ENCODE peak calls at places on chromosomes 16 and 17, in four cellular contexts. One of them, this sample, is unnamed.
A peak's percentile ranks its signal among the peaks of the same experiment; 100 is the strongest.

GRCh38 chr16:84423416-84423837 is 55.1 kb downstream of the ATP2C2 start:
- DNase-seq in thyroid gland: no peak
- DNase-seq in astrocyte of the cerebellum: no peak
- DNase-seq in tibial nerve: no peak
- DNase-seq in this sample: no peak

GRCh38 chr17:34076743-34077631 is 178.1 kb upstream of the CCL2 start:
- DNase-seq in thyroid gland: no peak
- DNase-seq in astrocyte of the cerebellum: no peak
- DNase-seq in tibial nerve: no peak
- DNase-seq in this sample: no peak

GRCh38 chr16:55053071-55053415 is 122.4 kb downstream of the IRX5 start:
- DNase-seq in thyroid gland: no peak
- DNase-seq in astrocyte of the cerebellum: no peak
- DNase-seq in tibial nerve: no peak
- DNase-seq in this sample: no peak

GRCh38 chr17:1001640-1002411 is 4.9 kb downstream of the TIMM22 start:
- DNase-seq in thyroid gland: no peak
- DNase-seq in astrocyte of the cerebellum: no peak
- DNase-seq in tibial nerve: peak; percentile 43
- DNase-seq in this sample: no peak

GRCh38 chr17:17836818-17837379 is at the start of gene SREBF1:
- DNase-seq in thyroid gland: peak; percentile 45
- DNase-seq in astrocyte of the cerebellum: no peak
- DNase-seq in tibial nerve: no peak
- DNase-seq in this sample: peak; percentile 60

GRCh38 chr16:30183961-30184429 is 593 bp downstream of the CORO1A start:
- DNase-seq in thyroid gland: peak; percentile 11
- DNase-seq in astrocyte of the cerebellum: no peak
- DNase-seq in tibial nerve: no peak
- DNase-seq in this sample: no peak

GRCh38 chr16:58125041-58125440 is 4.1 kb downstream of the CFAP20 start:
- DNase-seq in thyroid gland: no peak
- DNase-seq in astrocyte of the cerebellum: no peak
- DNase-seq in tibial nerve: no peak
- DNase-seq in this sample: no peak

GRCh38 chr17:78818932-78819331 is 21.7 kb downstream of the USP36 start:
- DNase-seq in thyroid gland: no peak
- DNase-seq in astrocyte of the cerebellum: no peak
- DNase-seq in tibial nerve: no peak
- DNase-seq in this sample: no peak

GRCh38 chr17:31269597-31269996 is 27.4 kb downstream of the OMG start:
- DNase-seq in thyroid gland: peak; percentile 50
- DNase-seq in astrocyte of the cerebellum: peak; percentile 94
- DNase-seq in tibial nerve: no peak
- DNase-seq in this sample: no peak

GRCh38 chr17:1847191-1847590 is 17.4 kb downstream of the RPA1 start:
- DNase-seq in thyroid gland: peak; percentile 16
- DNase-seq in astrocyte of the cerebellum: no peak
- DNase-seq in tibial nerve: no peak
- DNase-seq in this sample: no peak

GRCh38 chr16:19175492-19176262 is 7.6 kb downstream of the SYT17 start:
- DNase-seq in thyroid gland: no peak
- DNase-seq in astrocyte of the cerebellum: no peak
- DNase-seq in tibial nerve: no peak
- DNase-seq in this sample: no peak

GRCh38 chr16:19174478-19174877 is 6.4 kb downstream of the SYT17 start:
- DNase-seq in thyroid gland: no peak
- DNase-seq in astrocyte of the cerebellum: no peak
- DNase-seq in tibial nerve: no peak
- DNase-seq in this sample: no peak

GRCh38 chr16:19179890-19180490 is 11.9 kb downstream of the SYT17 start:
- DNase-seq in thyroid gland: peak; percentile 27
- DNase-seq in astrocyte of the cerebellum: no peak
- DNase-seq in tibial nerve: no peak
- DNase-seq in this sample: no peak

GRCh38 chr16:19173649-19174383 is 5.8 kb downstream of the SYT17 start:
- DNase-seq in thyroid gland: no peak
- DNase-seq in astrocyte of the cerebellum: no peak
- DNase-seq in tibial nerve: no peak
- DNase-seq in this sample: no peak

DNA sequence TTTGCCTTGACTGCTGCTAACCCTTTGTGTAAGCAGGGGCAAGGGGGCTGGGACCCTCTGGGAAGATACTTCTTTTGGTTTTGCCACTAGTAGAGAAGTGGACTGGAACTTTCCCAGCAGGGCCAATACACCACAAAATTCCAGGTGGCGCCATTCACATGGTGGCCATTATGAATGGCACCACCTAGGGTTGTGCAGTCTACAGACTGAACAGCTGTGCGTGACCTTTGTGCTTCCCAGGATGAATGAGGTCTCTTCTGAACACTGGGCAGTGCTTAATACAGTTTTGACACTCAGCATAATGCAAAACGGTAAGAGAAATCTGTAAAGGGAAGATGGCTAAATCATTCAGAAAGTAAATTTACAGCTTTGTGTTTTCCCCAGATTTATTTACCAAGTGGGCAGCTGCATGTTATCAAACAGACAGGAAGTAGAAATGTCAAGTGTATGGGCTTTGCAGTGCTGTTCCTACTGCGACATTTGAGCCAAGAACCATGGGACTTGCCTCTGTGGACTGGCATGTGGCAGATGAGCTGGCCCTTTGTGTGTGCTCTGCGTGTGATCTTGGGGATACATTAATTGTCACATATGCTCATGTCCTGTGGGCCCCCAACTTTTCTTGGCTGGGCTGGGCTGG is 9.2 kb downstream of the SYT17 start:
- DNase-seq in thyroid gland: no peak
- DNase-seq in astrocyte of the cerebellum: no peak
- DNase-seq in tibial nerve: no peak
- DNase-seq in this sample: no peak
- TF ChIP-seq CTCF in thyroid gland: no peak
- TF ChIP-seq CTCF in astrocyte of the cerebellum: no peak
- TF ChIP-seq CTCF in tibial nerve: no peak
- TF ChIP-seq CTCF in this sample: peak; percentile 26

DNA sequence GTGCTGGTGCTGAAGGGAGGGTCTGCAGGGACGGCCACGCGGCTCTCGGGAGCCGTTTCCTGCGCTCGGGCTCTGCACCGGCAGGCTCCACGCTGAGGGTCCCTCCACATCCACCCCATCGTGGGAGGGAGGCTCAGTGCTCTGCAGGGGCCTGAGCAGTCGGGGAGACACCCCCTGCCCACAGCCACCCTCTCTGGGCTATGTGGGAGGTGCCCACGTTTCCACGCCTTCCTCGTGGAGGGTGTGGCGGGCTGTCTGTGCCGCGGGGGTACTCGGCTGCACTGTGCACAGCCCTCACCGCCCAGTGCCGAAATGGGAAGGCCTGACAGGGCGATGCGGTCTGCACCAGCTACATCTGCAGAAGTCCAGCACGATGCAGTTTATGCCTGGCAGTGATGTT is 25.5 kb upstream of the ZNF750 start:
- DNase-seq in thyroid gland: no peak
- DNase-seq in astrocyte of the cerebellum: no peak
- DNase-seq in tibial nerve: no peak
- DNase-seq in this sample: no peak
- TF ChIP-seq CTCF in thyroid gland: no peak
- TF ChIP-seq CTCF in astrocyte of the cerebellum: no peak
- TF ChIP-seq CTCF in tibial nerve: no peak
- TF ChIP-seq CTCF in this sample: no peak

GRCh38 chr16:20903889-20904506 is 3.4 kb downstream of the LYRM1 start:
- DNase-seq in thyroid gland: no peak
- DNase-seq in astrocyte of the cerebellum: no peak
- DNase-seq in tibial nerve: no peak
- DNase-seq in this sample: no peak
- TF ChIP-seq CTCF in thyroid gland: no peak
- TF ChIP-seq CTCF in astrocyte of the cerebellum: no peak
- TF ChIP-seq CTCF in tibial nerve: no peak
- TF ChIP-seq CTCF in this sample: no peak

GRCh38 chr16:86093801-86094750 is 195.1 kb downstream of the IRF8 start:
- DNase-seq in thyroid gland: no peak
- DNase-seq in astrocyte of the cerebellum: no peak
- DNase-seq in tibial nerve: no peak
- DNase-seq in this sample: no peak
- TF ChIP-seq CTCF in thyroid gland: no peak
- TF ChIP-seq CTCF in astrocyte of the cerebellum: no peak
- TF ChIP-seq CTCF in tibial nerve: no peak
- TF ChIP-seq CTCF in this sample: no peak

DNA sequence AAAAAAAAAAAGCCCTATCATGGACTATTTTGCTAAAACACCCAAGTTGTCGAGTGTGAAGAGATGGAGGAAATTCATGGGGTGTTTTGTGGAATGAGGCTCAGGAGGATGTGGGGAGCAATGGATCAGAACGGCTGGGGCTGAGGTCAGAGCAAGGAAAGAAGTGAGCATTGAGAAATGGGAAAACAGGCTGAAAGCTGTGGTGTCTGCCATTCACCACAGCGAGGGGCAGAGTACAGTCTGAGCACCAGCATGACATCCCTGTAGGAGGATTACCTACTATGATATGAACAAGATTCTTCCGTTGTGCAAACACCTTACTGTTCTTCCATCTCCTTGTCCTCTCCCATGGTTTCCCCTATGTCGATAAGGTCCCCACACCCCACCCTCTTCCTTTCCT is 193.1 kb downstream of the TMEM114 start:
- DNase-seq in thyroid gland: no peak
- DNase-seq in astrocyte of the cerebellum: no peak
- DNase-seq in tibial nerve: no peak
- DNase-seq in this sample: no peak
- TF ChIP-seq CTCF in thyroid gland: no peak
- TF ChIP-seq CTCF in astrocyte of the cerebellum: no peak
- TF ChIP-seq CTCF in tibial nerve: no peak
- TF ChIP-seq CTCF in this sample: no peak

GRCh38 chr17:38671939-38672720 is 2.6 kb downstream of the EPOP start:
- DNase-seq in thyroid gland: no peak
- DNase-seq in astrocyte of the cerebellum: no peak
- DNase-seq in tibial nerve: no peak
- DNase-seq in this sample: no peak

GRCh38 chr17:38674749-38675615 is at the start of gene EPOP:
- DNase-seq in thyroid gland: peak; percentile 75
- DNase-seq in astrocyte of the cerebellum: peak; percentile 20
- DNase-seq in tibial nerve: peak; percentile 54
- DNase-seq in this sample: peak; percentile 81

GRCh38 chr17:38672788-38673713 is 1.7 kb downstream of the EPOP start:
- DNase-seq in thyroid gland: no peak
- DNase-seq in astrocyte of the cerebellum: no peak
- DNase-seq in tibial nerve: no peak
- DNase-seq in this sample: no peak

GRCh38 chr17:38673714-38674012 is 1.1 kb downstream of the EPOP start:
- DNase-seq in thyroid gland: peak; percentile 5
- DNase-seq in astrocyte of the cerebellum: no peak
- DNase-seq in tibial nerve: no peak
- DNase-seq in this sample: no peak

DNA sequence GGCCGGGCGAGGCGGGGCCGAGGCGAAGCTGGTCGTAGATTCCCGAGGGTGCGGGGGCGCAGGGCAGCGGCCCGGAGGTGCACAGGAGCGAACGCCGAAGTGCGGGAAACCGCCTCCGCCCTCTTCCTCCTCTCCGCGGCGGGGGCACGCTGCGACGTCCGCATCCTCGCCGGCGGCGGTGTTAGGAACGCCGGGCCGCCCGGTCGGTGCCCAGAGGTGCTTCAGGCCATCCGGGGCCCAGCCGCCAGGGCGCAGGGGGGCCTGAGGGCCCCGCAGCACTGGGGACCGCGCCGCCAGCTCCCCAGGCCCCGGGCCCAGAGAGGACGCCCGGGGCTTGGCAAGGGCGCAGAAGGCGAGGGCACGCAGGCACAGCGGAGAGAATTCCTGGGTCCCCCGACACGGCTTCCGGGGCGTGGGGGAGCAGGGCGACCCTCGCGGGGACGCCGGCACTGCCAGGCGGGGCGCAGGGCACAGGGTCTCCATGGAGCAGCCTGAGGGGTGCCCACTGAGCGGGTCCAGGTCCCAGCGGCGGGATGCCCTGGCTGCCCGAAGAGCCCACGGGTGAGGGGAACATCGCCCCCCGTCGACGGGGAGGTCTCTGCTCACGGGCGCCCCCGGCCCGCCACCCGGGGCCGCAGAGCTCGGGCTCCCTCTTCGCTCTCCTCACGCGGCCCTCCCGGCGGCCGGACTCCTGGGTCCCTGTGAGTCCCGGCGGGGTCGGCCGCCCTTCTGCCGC is 576 bp downstream of the EPOP start:
- DNase-seq in thyroid gland: peak; percentile 8
- DNase-seq in astrocyte of the cerebellum: no peak
- DNase-seq in tibial nerve: no peak
- DNase-seq in this sample: no peak
- TF ChIP-seq CTCF in thyroid gland: no peak
- TF ChIP-seq CTCF in astrocyte of the cerebellum: no peak
- TF ChIP-seq CTCF in tibial nerve: no peak
- TF ChIP-seq CTCF in this sample: peak; percentile 12

GRCh38 chr16:9297437-9298113 is 206.1 kb downstream of the HAPSTR1 start:
- DNase-seq in thyroid gland: peak; percentile 36
- DNase-seq in astrocyte of the cerebellum: no peak
- DNase-seq in tibial nerve: no peak
- DNase-seq in this sample: peak; percentile 45
- TF ChIP-seq CTCF in thyroid gland: peak; percentile 77
- TF ChIP-seq CTCF in astrocyte of the cerebellum: peak; percentile 26
- TF ChIP-seq CTCF in tibial nerve: peak; percentile 5
- TF ChIP-seq CTCF in this sample: peak; percentile 46

DNA sequence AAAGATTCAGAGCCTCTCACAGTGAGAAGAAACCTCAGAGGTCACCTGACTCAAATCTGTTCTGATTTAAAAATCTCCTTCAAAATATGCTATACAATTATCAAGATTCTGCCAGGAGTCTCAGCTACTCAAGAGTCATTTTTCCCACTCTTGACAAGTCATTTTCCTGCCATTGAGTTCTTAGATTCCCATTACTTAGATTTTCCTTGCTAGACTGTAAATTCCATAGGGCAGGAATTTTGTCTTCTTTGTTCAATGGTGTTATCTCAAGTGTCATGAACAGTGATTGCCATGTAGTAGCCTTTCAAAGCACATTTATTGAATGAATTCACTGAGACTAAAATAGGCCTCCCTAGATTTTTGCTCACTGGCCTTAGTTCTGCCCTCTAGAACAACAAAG is 95.9 kb downstream of the PCTP start:
- DNase-seq in thyroid gland: no peak
- DNase-seq in astrocyte of the cerebellum: no peak
- DNase-seq in tibial nerve: no peak
- DNase-seq in this sample: no peak
- TF ChIP-seq CTCF in thyroid gland: no peak
- TF ChIP-seq CTCF in astrocyte of the cerebellum: no peak
- TF ChIP-seq CTCF in tibial nerve: no peak
- TF ChIP-seq CTCF in this sample: no peak

GRCh38 chr17:41793749-41794602 is 7.5 kb upstream of the JUP start:
- DNase-seq in thyroid gland: no peak
- DNase-seq in astrocyte of the cerebellum: no peak
- DNase-seq in tibial nerve: no peak
- DNase-seq in this sample: no peak
- TF ChIP-seq CTCF in thyroid gland: no peak
- TF ChIP-seq CTCF in astrocyte of the cerebellum: no peak
- TF ChIP-seq CTCF in tibial nerve: no peak
- TF ChIP-seq CTCF in this sample: no peak

GRCh38 chr17:82864721-82865240 is 25.0 kb upstream of the ZNF750 start:
- DNase-seq in thyroid gland: no peak
- DNase-seq in astrocyte of the cerebellum: no peak
- DNase-seq in tibial nerve: no peak
- DNase-seq in this sample: no peak
- TF ChIP-seq CTCF in thyroid gland: no peak
- TF ChIP-seq CTCF in astrocyte of the cerebellum: no peak
- TF ChIP-seq CTCF in tibial nerve: no peak
- TF ChIP-seq CTCF in this sample: no peak